ENCODE peak calls at places on chromosomes 4 and X, in five cellular contexts. L is left ventricle myocardium inferior, K is uterus, H is esophagus muscularis mucosa, F is brain microvascular endothelial cell. E is an unnamed sample. For H3K36me3, the result is how much of the 10 kb centered on the place peaks cover.

GRCh38 chr4:184274288-184274951 is 56.7 kb upstream of the ENPP6 start:
- DNase-seq in L (no peak), K (no peak), H (no peak), F (no peak), E (no peak)

GRCh38 chr4:43763029-43763610 is 685.5 kb downstream of the KCTD8 start:
- DNase-seq in L (no peak), K (no peak), H (no peak), F (no peak), E (no peak)

GRCh38 chr4:118918388-118918787 is 29.7 kb downstream of the SYNPO2 start:
- DNase-seq in L (no peak), K (no peak), H (no peak), F (peak), E (no peak)

GRCh38 chr4:16123356-16124084 is 39.7 kb upstream of the PROM1 start:
- DNase-seq in L (no peak), K (no peak), H (no peak), F (no peak), E (no peak)

GRCh38 chr4:182246401-182247205 is 3.4 kb downstream of the TENM3 start:
- DNase-seq in L (no peak), K (no peak), H (peak), F (no peak), E (no peak)

GRCh38 chr4:177008071-177008835 is 215.5 kb upstream of the VEGFC start:
- DNase-seq in L (no peak), K (no peak), H (no peak), F (peak), E (no peak)

GRCh38 chrX:149881081-149881711 is at the start of gene MAGEA8:
- DNase-seq in L (no peak), K (no peak), H (no peak), F (no peak), E (no peak)

GRCh38 chr4:1069394-1069793 is 44.0 kb downstream of the RNF212 start:
- DNase-seq in L (no peak), K (no peak), H (no peak), F (no peak), E (no peak)

GRCh38 chr4:93693141-93693540 is 135.4 kb upstream of the ATOH1 start:
- DNase-seq in L (no peak), K (no peak), H (no peak), F (no peak), E (no peak)

GRCh38 chr4:151331276-151332042 is 6.1 kb upstream of the SH3D19 start:
- DNase-seq in L (no peak), K (no peak), H (no peak), F (no peak), E (no peak)

GRCh38 chr4:84685105-84685504 is 102.2 kb downstream of the CDS1 start:
- DNase-seq in L (no peak), K (no peak), H (no peak), F (no peak), E (no peak)
- H3K36me3 ChIP-seq in L (half or more), K (under half), H (half or more), F (under half), E (under half)

DNA sequence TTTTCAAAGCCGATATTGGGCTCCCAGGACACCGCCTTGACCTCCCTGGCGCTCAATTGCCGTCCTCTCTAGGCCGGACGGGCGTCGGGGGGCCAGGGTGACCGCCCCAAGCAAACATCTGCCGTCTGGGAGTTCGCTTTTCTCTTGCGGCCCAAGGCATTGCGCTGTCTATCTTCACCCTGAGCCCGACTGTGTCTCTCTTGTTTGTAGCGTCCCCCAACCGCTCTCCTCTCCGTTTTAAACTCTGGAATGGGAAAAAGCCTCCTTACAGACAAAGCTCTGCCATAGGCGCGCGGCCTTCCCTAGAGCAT is 551 bp upstream of the ARX start:
- DNase-seq in L (no peak), K (no peak), H (no peak), F (no peak), E (no peak)
- H3K4me3 ChIP-seq in L (peak), K (no peak), H (no peak), F (no peak), E (no peak)

GRCh38 chrX:151873096-151873495 is 39.6 kb upstream of the MAGEA4 start:
- DNase-seq in L (no peak), K (no peak), H (no peak), F (no peak), E (no peak)

GRCh38 chrX:151875270-151876026 is 37.2 kb upstream of the MAGEA4 start:
- DNase-seq in L (peak), K (no peak), H (no peak), F (no peak), E (no peak)

GRCh38 chrX:151870603-151871002 is 42.1 kb upstream of the MAGEA4 start:
- DNase-seq in L (no peak), K (no peak), H (no peak), F (peak), E (no peak)

DNA sequence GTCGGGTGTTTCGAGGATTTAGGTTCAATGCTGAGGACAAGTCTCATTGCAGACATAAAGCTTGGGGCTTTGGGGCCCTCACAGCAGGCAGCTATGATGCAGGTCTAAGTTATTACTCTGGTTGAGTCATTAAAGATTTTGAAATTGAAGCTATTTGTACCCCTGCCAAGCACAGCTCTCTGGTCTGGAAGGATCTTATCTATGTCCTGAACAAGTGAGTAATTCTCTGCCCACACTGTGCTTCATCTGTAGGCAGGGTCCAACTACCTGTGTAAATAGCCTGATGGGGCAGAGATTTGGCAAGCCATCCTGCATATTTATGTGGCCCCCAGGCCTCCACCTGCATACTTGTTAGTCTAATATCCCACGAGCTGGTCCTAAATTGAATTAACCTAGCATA is 41.4 kb upstream of the MAGEA4 start:
- DNase-seq in L (no peak), K (no peak), H (no peak), F (peak), E (no peak)
- H3K27ac ChIP-seq in L (no peak), K (no peak), H (no peak), F (peak), E (no peak)

GRCh38 chr4:168683595-168683994 is 186.7 kb downstream of the PALLD start:
- DNase-seq in L (no peak), K (no peak), H (no peak), F (no peak), E (no peak)
- H3K36me3 ChIP-seq in L (under half), K (under half), H (under half), F (under half), E (half or more)

DNA sequence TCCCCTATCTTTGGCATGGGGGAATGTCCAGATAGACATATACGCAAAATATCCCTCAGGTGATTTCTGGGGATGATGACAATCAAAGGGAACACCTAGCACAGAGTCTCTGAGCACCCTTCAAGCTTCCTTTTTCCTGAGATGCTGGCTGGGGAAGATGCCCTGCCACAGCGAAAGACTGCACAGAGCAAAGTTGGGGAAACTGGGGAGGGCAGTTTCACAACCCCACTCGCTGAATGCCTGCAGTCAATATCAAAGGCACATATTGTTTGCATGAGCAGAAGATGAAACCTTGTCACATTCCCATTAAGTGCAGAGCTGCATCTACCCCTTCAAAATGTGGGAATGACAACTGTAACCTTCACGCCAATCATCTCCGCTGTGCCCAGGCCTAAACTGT is 2.6 kb downstream of the GPC4 start:
- DNase-seq in L (no peak), K (no peak), H (no peak), F (no peak), E (no peak)
- H3K4me3 ChIP-seq in L (peak), K (no peak), H (peak), F (no peak), E (peak)

GRCh38 chrX:147351644-147352043 is 537.1 kb upstream of the CXorf51A start:
- DNase-seq in L (no peak), K (no peak), H (no peak), F (no peak), E (no peak)
- H3K27ac ChIP-seq in L (no peak), K (no peak), H (no peak), F (no peak), E (no peak)

GRCh38 chrX:153953342-153953830 is 8.9 kb upstream of the RENBP start:
- DNase-seq in L (peak), K (peak), H (peak), F (peak), E (peak)
- H3K36me3 ChIP-seq in L (half or more), K (under half), H (half or more), F (half or more), E (half or more)

DNA sequence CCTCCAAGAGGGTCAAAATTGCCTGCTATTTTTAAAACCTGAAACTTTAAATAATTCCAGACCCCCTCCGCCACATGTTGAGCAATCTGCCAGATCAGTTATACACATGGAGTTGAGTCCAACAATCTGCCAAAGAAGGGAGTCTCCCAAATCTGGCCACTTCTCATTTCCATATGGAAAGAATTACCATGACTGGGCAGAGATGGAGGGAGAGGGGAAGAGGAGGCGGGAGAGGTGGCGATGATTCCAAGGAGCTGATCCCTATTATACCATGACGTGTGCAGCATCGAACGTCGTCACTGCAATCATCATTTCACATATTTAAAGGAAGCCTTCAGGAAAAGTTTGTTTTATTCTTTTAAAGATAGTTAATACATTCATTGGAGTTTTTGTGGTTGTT is 192.7 kb upstream of the TBL1X start:
- DNase-seq in L (no peak), K (no peak), H (no peak), F (no peak), E (no peak)
- H3K4me3 ChIP-seq in L (no peak), K (no peak), H (no peak), F (no peak), E (no peak)

DNA sequence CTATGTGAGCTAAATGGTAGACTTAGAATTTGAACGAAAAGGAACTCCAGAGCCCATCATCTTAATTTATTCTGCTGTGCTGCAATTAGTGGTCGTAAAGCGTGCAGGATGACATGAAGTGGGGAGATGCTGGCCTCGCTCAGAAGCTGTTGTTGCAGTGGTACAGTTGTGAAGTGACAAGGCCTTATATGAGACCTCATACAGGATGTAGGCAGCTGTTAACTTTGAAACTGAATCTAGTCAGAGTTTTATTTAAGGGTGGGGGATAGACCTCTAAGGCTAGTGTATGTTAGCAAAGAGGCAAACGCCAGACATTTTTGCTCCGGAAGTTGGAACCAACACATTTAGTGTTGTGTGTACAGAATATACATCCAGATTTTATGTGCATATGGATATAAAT is 13.5 kb downstream of the KLF3 start:
- DNase-seq in L (no peak), K (no peak), H (peak), F (no peak), E (no peak)
- H3K27ac ChIP-seq in L (peak), K (no peak), H (peak), F (peak), E (no peak)

DNA sequence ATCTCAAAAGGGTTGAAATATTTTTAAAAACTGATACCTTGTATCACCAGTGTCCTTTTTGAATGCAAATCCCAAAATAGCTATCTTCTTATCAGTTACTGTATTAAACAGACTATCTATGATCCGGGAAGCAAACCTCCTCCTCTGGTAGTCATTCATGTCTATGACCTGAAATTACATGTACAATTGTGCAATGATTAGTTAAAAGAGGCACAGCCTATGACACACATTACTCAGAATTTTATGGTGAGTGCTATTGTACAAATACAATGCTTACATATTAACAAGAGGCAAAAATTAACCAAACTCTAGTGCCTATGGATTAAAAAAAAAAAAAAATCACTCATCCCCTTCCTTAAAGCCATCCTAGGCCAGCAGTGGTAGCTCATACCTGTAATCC is 21.7 kb downstream of the UGDH start:
- DNase-seq in L (no peak), K (no peak), H (no peak), F (no peak), E (no peak)
- H3K36me3 ChIP-seq in L (half or more), K (under half), H (half or more), F (half or more), E (half or more)

E was measured in heart left ventricle.